ENCODE peak calls at places on chromosomes 5 and 9, in eight cellular contexts. F is ACHN, Y is naive B cell, A is GM12865, I is HFF-Myc, R is iPS-NIHi11, L is left cardiac atrium, N is WTC11. E is an unnamed sample.

GRCh38 chr5:127833999-127834953 is 131.1 kb downstream of the CCDC192 start:
- DNase-seq in F (no peak), Y (no peak), A (peak), I (no peak), R (no peak), L (no peak), N (no peak), E (no peak)

GRCh38 chr5:14201325-14202061 is 58.4 kb downstream of the TRIO start:
- DNase-seq in F (no peak), Y (no peak), A (no peak), I (no peak), R (no peak), L (no peak), N (no peak), E (no peak)

GRCh38 chr9:136328011-136328621 is 777 bp downstream of the GPSM1 start:
- DNase-seq in F (no peak), Y (no peak), A (no peak), I (no peak), R (no peak), L (no peak), N (no peak), E (no peak)

GRCh38 chr5:129904102-129904666 is at the start of gene CHSY3:
- DNase-seq in F (peak), Y (no peak), A (peak), I (no peak), R (peak), L (peak), N (peak), E (peak)

GRCh38 chr5:168377525-168377924 is 86.1 kb downstream of the WWC1 start:
- DNase-seq in F (no peak), Y (no peak), A (peak), I (no peak), R (no peak), L (no peak), N (no peak), E (no peak)

GRCh38 chr9:121838757-121839669 is 187.6 kb downstream of the DAB2IP start:
- DNase-seq in F (no peak), Y (no peak), A (no peak), I (no peak), R (no peak), L (no peak), N (no peak), E (no peak)

GRCh38 chr9:93209576-93210323 is 25.8 kb downstream of the WNK2 start:
- DNase-seq in F (no peak), Y (no peak), A (no peak), I (no peak), R (no peak), L (no peak), N (no peak), E (no peak)

GRCh38 chr9:100575765-100576368 is 2.0 kb upstream of the CAVIN4 start:
- DNase-seq in F (peak), Y (no peak), A (no peak), I (no peak), R (no peak), L (no peak), N (no peak), E (no peak)

GRCh38 chr5:39226100-39226451 is 6.7 kb upstream of the FYB1 start:
- DNase-seq in F (no peak), Y (no peak), A (no peak), I (no peak), R (no peak), L (no peak), N (no peak), E (no peak)

GRCh38 chr5:157546456-157547100 is 29.0 kb downstream of the ADAM19 start:
- DNase-seq in F (no peak), Y (no peak), A (no peak), I (no peak), R (no peak), L (peak), N (no peak), E (no peak)

GRCh38 chr5:179114756-179115155 is 54.6 kb downstream of the ZNF354C start:
- DNase-seq in F (no peak), Y (no peak), A (no peak), I (no peak), R (no peak), L (no peak), N (no peak), E (no peak)

GRCh38 chr9:34540826-34541225 is 18.0 kb upstream of the ENHO start:
- DNase-seq in F (peak), Y (no peak), A (no peak), I (no peak), R (no peak), L (no peak), N (no peak), E (no peak)

GRCh38 chr9:72254881-72255545 is 105.8 kb downstream of the GDA start:
- DNase-seq in F (no peak), Y (no peak), A (no peak), I (no peak), R (no peak), L (no peak), N (no peak), E (no peak)

GRCh38 chr9:91503650-91504007 is 80.0 kb upstream of the NFIL3 start:
- DNase-seq in F (no peak), Y (no peak), A (no peak), I (no peak), R (no peak), L (no peak), N (no peak), E (no peak)

GRCh38 chr5:172624996-172625939 is 15.8 kb upstream of the NEURL1B start:
- DNase-seq in F (no peak), Y (no peak), A (no peak), I (no peak), R (no peak), L (no peak), N (no peak), E (no peak)

GRCh38 chr5:121962943-121963342 is 1.2 kb downstream of the SRFBP1 start:
- DNase-seq in F (no peak), Y (no peak), A (no peak), I (no peak), R (no peak), L (no peak), N (no peak), E (no peak)

GRCh38 chr9:4837768-4838546 is 45.2 kb downstream of the RCL1 start:
- DNase-seq in F (peak), Y (no peak), A (no peak), I (peak), R (no peak), L (no peak), N (no peak), E (no peak)

GRCh38 chr9:126203313-126203712 is 123.3 kb upstream of the MVB12B start:
- DNase-seq in F (no peak), Y (no peak), A (no peak), I (no peak), R (no peak), L (no peak), N (no peak), E (no peak)

GRCh38 chr5:172611913-172612312 is 29.1 kb upstream of the NEURL1B start:
- DNase-seq in F (no peak), Y (no peak), A (no peak), I (no peak), R (no peak), L (no peak), N (no peak), E (no peak)